ENCODE peak calls at places on chromosomes 2 and 18, in six cellular contexts. F is uterus, I is right lobe of liver, G is keratinocyte, Q is tibial nerve, Y is MM.1S. V is an unnamed sample.
A peak's percentile ranks its signal among the peaks of the same experiment; 100 is the strongest.

GRCh38 chr18:72651033-72651432 is 106.9 kb upstream of the CBLN2 start:
- DNase-seq in Q (no peak), F (no peak), Y (no peak), I (no peak), G (no peak), V (no peak)

GRCh38 chr2:18209934-18210639 is 331.6 kb downstream of the KCNS3 start:
- DNase-seq in Q (no peak), I (no peak), F (no peak), G (peak; percentile 28), Y (no peak), V (no peak)

GRCh38 chr2:123695449-123695848 is 329.6 kb upstream of the CNTNAP5 start:
- DNase-seq in F (no peak), Q (no peak), I (no peak), G (no peak), Y (peak; percentile 48), V (no peak)

GRCh38 chr18:48875942-48876511 is 74.7 kb downstream of the SMAD7 start:
- DNase-seq in Q (no peak), I (peak; percentile 15), Y (no peak), F (no peak), G (no peak), V (no peak)

GRCh38 chr2:237389831-237390230 is 24.1 kb downstream of the COL6A3 start:
- DNase-seq in Y (no peak), Q (no peak), G (no peak), F (no peak), I (no peak), V (no peak)

GRCh38 chr2:238104521-238105311 is 4.6 kb downstream of the ESPNL start:
- DNase-seq in G (no peak), F (peak; percentile 12), Q (peak; percentile 4), I (no peak), Y (no peak), V (no peak)

GRCh38 chr2:31430439-31431165 is 16.1 kb upstream of the XDH start:
- DNase-seq in I (no peak), G (no peak), Y (no peak), Q (no peak), F (no peak), V (no peak)

GRCh38 chr2:148989882-148990493 is 48.5 kb upstream of the LYPD6B start:
- DNase-seq in Y (peak; percentile 70), I (no peak), F (peak; percentile 69), G (peak; percentile 26), Q (peak; percentile 30), V (peak; percentile 50)

GRCh38 chr2:217086038-217086522 is 226.2 kb upstream of the TNP1 start:
- DNase-seq in G (no peak), Q (no peak), F (no peak), Y (no peak), I (no peak), V (peak; percentile 87)

GRCh38 chr18:31716362-31716761 is 32.0 kb upstream of the B4GALT6 start:
- DNase-seq in G (no peak), I (no peak), F (no peak), Y (no peak), Q (no peak), V (no peak)

GRCh38 chr2:233828546-233829192 is 25.7 kb downstream of the HJURP start:
- DNase-seq in F (no peak), I (no peak), Y (no peak), G (no peak), Q (no peak), V (no peak)

GRCh38 chr18:55250729-55251128 is 291.5 kb upstream of the CCDC68 start:
- DNase-seq in Q (no peak), I (no peak), G (no peak), F (no peak), Y (no peak), V (no peak)

GRCh38 chr18:49399003-49399402 is 61.4 kb downstream of the DYM start:
- DNase-seq in Q (no peak), Y (no peak), G (no peak), I (no peak), F (no peak), V (no peak)

GRCh38 chr2:231047922-231048544 is 8.6 kb upstream of the PSMD1 start:
- DNase-seq in I (no peak), Y (no peak), Q (no peak), G (no peak), F (no peak), V (no peak)

GRCh38 chr18:62175521-62175920 is 11.3 kb downstream of the PIGN start:
- DNase-seq in G (no peak), Q (no peak), I (no peak), F (no peak), Y (no peak), V (no peak)

GRCh38 chr2:154709215-154709614 is 10.7 kb downstream of the KCNJ3 start:
- DNase-seq in Q (no peak), F (no peak), Y (no peak), G (no peak), I (no peak), V (no peak)

GRCh38 chr2:114022360-114023085 is 132.6 kb downstream of the ACTR3 start:
- DNase-seq in F (no peak), I (no peak), G (peak; percentile 82), Q (no peak), Y (no peak), V (no peak)

GRCh38 chr2:174125151-174125550 is 123.2 kb downstream of the OLA1 start:
- DNase-seq in F (no peak), Y (no peak), G (no peak), Q (no peak), I (no peak), V (no peak)

GRCh38 chr2:86048888-86049287 is 56.8 kb downstream of the POLR1A start:
- DNase-seq in Q (no peak), G (no peak), Y (no peak), F (peak; percentile 88), I (peak; percentile 66), V (no peak)

GRCh38 chr2:86049529-86049928 is 56.2 kb downstream of the POLR1A start:
- DNase-seq in F (no peak), I (no peak), Q (no peak), Y (no peak), G (no peak), V (no peak)

GRCh38 chr2:86046985-86047384 is 58.7 kb downstream of the POLR1A start:
- DNase-seq in I (no peak), F (no peak), Y (no peak), G (no peak), Q (no peak), V (no peak)

GRCh38 chr2:86047575-86048382 is 57.9 kb downstream of the POLR1A start:
- DNase-seq in G (no peak), Y (no peak), I (no peak), Q (no peak), F (no peak), V (no peak)

GRCh38 chr2:86048383-86048701 is 57.3 kb downstream of the POLR1A start:
- DNase-seq in Y (no peak), I (no peak), Q (no peak), G (no peak), F (no peak), V (no peak)
- H3K4me1 ChIP-seq in Y (peaks cover 2% of the 10 kb centered on the region), I (no peaks in the 10 kb centered on the region), Q (no peaks in the 10 kb centered on the region), G (no peaks in the 10 kb centered on the region), F (no peaks in the 10 kb centered on the region), V (no peaks in the 10 kb centered on the region)

GRCh38 chr2:3388412-3388738 is 8.9 kb downstream of the TRAPPC12 start:
- DNase-seq in G (no peak), Y (no peak), Q (no peak), F (no peak), I (no peak), V (no peak)
- H3K36me3 ChIP-seq in G (peaks cover 19% of the 10 kb centered on the region), Y (no peaks in the 10 kb centered on the region), Q (peaks cover 75% of the 10 kb centered on the region), F (no peaks in the 10 kb centered on the region), I (peaks cover 21% of the 10 kb centered on the region), V (peaks cover 65% of the 10 kb centered on the region)

DNA sequence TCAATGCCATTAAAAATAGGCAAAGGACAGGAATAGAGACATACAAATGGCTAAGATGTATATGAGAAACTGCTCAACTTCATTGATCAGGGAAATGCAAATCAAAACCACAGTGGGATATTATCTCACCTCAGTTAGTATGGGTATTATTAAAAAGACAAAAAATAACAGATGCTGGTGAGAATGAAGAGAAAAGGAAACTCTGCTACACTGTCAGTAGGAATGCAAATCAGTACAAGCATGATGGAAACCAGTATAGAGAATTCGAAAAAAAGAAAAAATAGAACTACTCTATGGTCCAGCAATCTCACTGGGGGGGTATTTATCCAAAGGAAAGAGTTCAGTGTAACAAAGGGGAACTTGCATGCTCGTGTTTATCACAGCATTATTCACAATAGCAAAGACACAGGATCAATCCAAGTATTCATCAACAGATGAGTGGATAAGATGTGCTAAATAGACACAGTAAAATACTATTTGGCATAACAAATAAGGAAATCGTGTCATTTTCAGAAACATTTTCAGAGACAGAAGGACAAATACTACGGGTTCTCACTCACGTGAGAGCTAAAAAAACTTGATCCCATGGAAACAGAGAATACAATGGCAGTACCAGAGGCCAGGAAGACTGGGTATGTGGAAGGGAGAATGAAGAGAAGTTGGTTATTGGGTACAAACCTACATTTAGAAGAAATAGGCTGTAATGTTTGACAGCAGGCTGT is 60.6 kb downstream of the CCDC74A start:
- DNase-seq in F (no peak), Y (no peak), G (no peak), I (no peak), Q (no peak), V (no peak)
- H3K4me1 ChIP-seq in F (no peaks in the 10 kb centered on the region), Y (no peaks in the 10 kb centered on the region), G (no peaks in the 10 kb centered on the region), I (no peaks in the 10 kb centered on the region), Q (no peaks in the 10 kb centered on the region), V (no peaks in the 10 kb centered on the region)

GRCh38 chr2:666441-666840 is 10.8 kb downstream of the TMEM18 start:
- DNase-seq in F (no peak), G (no peak), I (no peak), Y (no peak), Q (no peak), V (no peak)
- H3K36me3 ChIP-seq in F (no peaks in the 10 kb centered on the region), G (peaks cover 15% of the 10 kb centered on the region), I (peaks cover 23% of the 10 kb centered on the region), Y (peaks cover 7% of the 10 kb centered on the region), Q (peaks cover 87% of the 10 kb centered on the region), V (peaks cover 65% of the 10 kb centered on the region)

DNA sequence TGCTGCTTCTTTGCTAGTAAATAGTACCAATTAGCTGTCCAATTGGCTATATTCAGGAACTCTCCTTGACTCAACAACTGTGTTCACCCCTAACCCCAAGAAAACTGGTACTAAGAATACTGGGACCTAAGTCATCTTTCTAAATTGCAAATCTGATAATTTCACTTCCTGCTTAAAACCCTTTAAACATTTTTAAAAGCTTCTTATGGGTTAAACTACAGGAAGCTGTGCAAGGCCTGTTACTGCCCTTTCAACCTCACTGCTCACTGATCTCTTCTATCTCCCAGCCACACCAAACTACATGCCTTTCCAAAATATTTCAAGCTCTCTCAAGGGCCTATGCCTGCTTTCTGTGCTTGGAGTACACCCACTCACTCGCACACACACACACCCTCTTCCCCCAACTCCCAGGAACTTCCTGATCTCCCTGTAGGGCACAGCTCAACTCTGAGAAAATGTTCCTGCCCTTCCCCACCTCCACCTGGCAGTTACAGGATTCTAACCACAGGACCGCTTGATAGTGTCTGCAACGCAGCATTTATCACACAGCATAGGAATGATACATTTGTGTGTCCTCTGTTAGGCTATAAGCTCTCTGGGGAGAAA is 6.7 kb downstream of the LMAN1 start:
- DNase-seq in Y (no peak), F (no peak), I (no peak), G (no peak), Q (no peak), V (no peak)
- H3K4me1 ChIP-seq in Y (peaks cover 10% of the 10 kb centered on the region), F (no peaks in the 10 kb centered on the region), I (peaks cover 8% of the 10 kb centered on the region), G (peaks cover 11% of the 10 kb centered on the region), Q (peaks cover 14% of the 10 kb centered on the region), V (peaks cover under 1% of the 10 kb centered on the region)